ENCODE peak calls at places on chromosomes 4 and X, in four cellular contexts. I is HepG2, G is GM12878, P is K562. X is an unnamed sample.

GRCh38 chrX:18676470-18676869 is 4.6 kb upstream of the RS1 start:
- DNase-seq in I (peak), G (no peak), P (peak), X (peak)

GRCh38 chr4:165462009-165462408 is 83.2 kb downstream of the CPE start:
- DNase-seq in I (no peak), G (no peak), P (no peak), X (no peak)

GRCh38 chr4:11223261-11223660 is 205.4 kb downstream of the HS3ST1 start:
- DNase-seq in I (no peak), G (no peak), P (no peak), X (no peak)

GRCh38 chrX:17703201-17703600 is 34.1 kb upstream of the SCML1 start:
- DNase-seq in I (no peak), G (no peak), P (no peak), X (no peak)

GRCh38 chrX:53768451-53769246 is 82.1 kb upstream of the HUWE1 start:
- DNase-seq in I (no peak), G (no peak), P (no peak), X (no peak)

GRCh38 chrX:23127586-23127985 is 127.8 kb downstream of the DDX53 start:
- DNase-seq in I (no peak), G (no peak), P (no peak), X (no peak)

GRCh38 chr4:153759407-153760226 is at the start of gene RNF175:
- DNase-seq in I (no peak), G (no peak), P (no peak), X (no peak)

GRCh38 chr4:40437741-40438383 is 102.7 kb downstream of the CHRNA9 start:
- DNase-seq in I (no peak), G (no peak), P (no peak), X (no peak)

GRCh38 chr4:151048913-151049312 is 33.8 kb upstream of the LRBA start:
- DNase-seq in I (no peak), G (no peak), P (no peak), X (no peak)

GRCh38 chr4:11632488-11632887 is 203.8 kb upstream of the HS3ST1 start:
- DNase-seq in I (no peak), G (no peak), P (no peak), X (no peak)

GRCh38 chrX:155028192-155028591 is 1.5 kb downstream of the FUNDC2 start:
- DNase-seq in I (no peak), G (no peak), P (peak), X (no peak)

GRCh38 chr4:147160908-147161513 is 215.3 kb upstream of the TTC29 start:
- DNase-seq in I (peak), G (no peak), P (peak), X (peak)

GRCh38 chr4:129264008-129264657 is 168.2 kb downstream of the C4orf33 start:
- DNase-seq in I (no peak), G (peak), P (no peak), X (no peak)

GRCh38 chr4:57162499-57163019 is 52.4 kb upstream of the IGFBP7 start:
- DNase-seq in I (no peak), G (no peak), P (no peak), X (no peak)

GRCh38 chr4:123031664-123032063 is 109.3 kb upstream of the NUDT6 start:
- DNase-seq in I (no peak), G (no peak), P (no peak), X (no peak)

GRCh38 chr4:7328913-7329638 is 105.7 kb downstream of the PSAPL1 start:
- DNase-seq in I (no peak), G (no peak), P (no peak), X (no peak)

GRCh38 chrX:151902813-151903591 is 9.7 kb upstream of the MAGEA4 start:
- DNase-seq in I (peak), G (no peak), P (peak), X (no peak)

GRCh38 chr4:7620086-7620813 is 185.5 kb upstream of the PSAPL1 start:
- DNase-seq in I (no peak), G (no peak), P (no peak), X (no peak)

GRCh38 chrX:118780509-118780908 is 43.1 kb upstream of the ZCCHC12 start:
- DNase-seq in I (no peak), G (no peak), P (no peak), X (no peak)

GRCh38 chr4:147879676-147880075 is 147.8 kb downstream of the ARHGAP10 start:
- DNase-seq in I (no peak), G (no peak), P (no peak), X (no peak)

GRCh38 chrX:17931855-17932254 is 70.8 kb upstream of the RAI2 start:
- DNase-seq in I (no peak), G (no peak), P (no peak), X (no peak)

GRCh38 chrX:115561605-115562491 is 874 bp downstream of the PLS3 start:
- DNase-seq in I (peak), G (no peak), P (no peak), X (peak)

GRCh38 chrX:64580035-64580434 is 184.8 kb upstream of the MTMR8 start:
- DNase-seq in I (no peak), G (no peak), P (no peak), X (no peak)

GRCh38 chr4:128812360-128812958 is 3.0 kb downstream of the JADE1 start:
- DNase-seq in I (peak), G (no peak), P (peak), X (peak)

GRCh38 chr4:128335541-128335940 is 47.9 kb upstream of the PGRMC2 start:
- DNase-seq in I (no peak), G (no peak), P (no peak), X (no peak)

GRCh38 chr4:153577053-153577452 is 107.0 kb upstream of the TLR2 start:
- DNase-seq in I (peak), G (no peak), P (no peak), X (no peak)

GRCh38 chrX:85196319-85196718 is 47.3 kb downstream of the SATL1 start:
- DNase-seq in I (no peak), G (no peak), P (no peak), X (no peak)

GRCh38 chr4:30717208-30718020 is 2.8 kb upstream of the PCDH7 start:
- DNase-seq in I (no peak), G (no peak), P (no peak), X (peak)

GRCh38 chr4:89954906-89955305 is 60.3 kb downstream of the MMRN1 start:
- DNase-seq in I (no peak), G (no peak), P (no peak), X (no peak)

GRCh38 chr4:122777846-122778501 is 45.5 kb downstream of the BBS12 start:
- DNase-seq in I (no peak), G (no peak), P (no peak), X (no peak)

GRCh38 chr4:156476359-156476758 is 495.2 kb downstream of the PDGFC start:
- DNase-seq in I (peak), G (no peak), P (no peak), X (no peak)

GRCh38 chr4:143337600-143338287 is 1.1 kb downstream of the GAB1 start:
- DNase-seq in I (peak), G (no peak), P (peak), X (no peak)

GRCh38 chr4:159549092-159549491 is 446.2 kb downstream of the RAPGEF2 start:
- DNase-seq in I (no peak), G (no peak), P (no peak), X (no peak)

GRCh38 chr4:54625391-54625790 is 32.4 kb upstream of the KIT start:
- DNase-seq in I (no peak), G (no peak), P (no peak), X (no peak)

GRCh38 chrX:56963377-56963776 is 32.0 kb downstream of the SPIN3 start:
- DNase-seq in I (no peak), G (no peak), P (no peak), X (no peak)

GRCh38 chr4:140309124-140309870 is 64.1 kb upstream of the SCOC start:
- DNase-seq in I (no peak), G (no peak), P (no peak), X (no peak)

GRCh38 chr4:153634737-153635353 is 49.2 kb upstream of the TLR2 start:
- DNase-seq in I (peak), G (no peak), P (peak), X (peak)

GRCh38 chr4:87089368-87089767 is 131.1 kb downstream of the KLHL8 start:
- DNase-seq in I (peak), G (no peak), P (no peak), X (no peak)

DNA sequence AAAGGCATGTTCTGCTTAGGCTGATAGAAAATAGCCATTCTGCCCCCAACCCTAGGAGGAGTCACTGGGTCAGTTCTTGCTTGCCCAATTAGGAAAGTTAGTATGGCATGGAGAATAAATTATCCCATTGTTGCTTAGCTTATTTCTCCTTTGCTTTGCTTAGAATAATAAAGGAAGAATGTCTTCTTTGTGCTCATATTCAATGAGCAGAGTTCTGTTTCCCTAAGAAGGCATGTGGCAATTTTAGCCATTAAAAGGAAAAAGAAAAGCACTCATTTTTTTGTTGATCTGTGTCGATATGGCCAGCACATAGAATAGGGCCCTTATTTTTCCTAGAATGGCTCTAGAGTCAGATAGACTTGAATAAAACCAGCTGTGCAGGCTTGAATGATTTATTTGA is 166.4 kb upstream of the PPARGC1A start:
- DNase-seq in I (no peak), G (no peak), P (no peak), X (no peak)
- TF ChIP-seq FOXM1 in I (no peak), G (no peak), P (no peak), X (no peak)

DNA sequence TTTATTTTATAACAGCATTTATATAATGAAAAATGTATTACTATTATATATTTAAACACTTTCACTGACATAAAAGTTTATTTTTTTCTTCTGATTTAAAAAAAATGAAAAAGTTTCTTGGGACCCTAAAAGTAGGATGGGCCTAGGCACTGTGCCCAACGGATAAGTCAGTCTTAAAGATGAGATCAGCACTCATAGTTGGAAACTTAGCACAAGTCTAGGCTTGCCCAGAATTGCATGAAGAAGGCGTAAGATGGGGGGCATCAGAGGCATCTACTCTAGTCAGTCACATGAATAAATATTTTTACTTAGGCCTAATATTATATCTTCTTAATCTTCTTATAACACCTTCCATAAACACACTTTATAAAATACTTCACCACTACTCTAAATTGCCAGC is 306.7 kb upstream of the GRID2 start:
- DNase-seq in I (no peak), G (no peak), P (no peak), X (no peak)
- TF ChIP-seq BHLHE40 in I (no peak), G (no peak), P (no peak), X (no peak)

GRCh38 chr4:69860007-69860406 is at the start of gene SULT1E1:
- DNase-seq in I (no peak), G (no peak), P (no peak), X (no peak)
- TF ChIP-seq SP1 in I (no peak), G (no peak), P (no peak), X (no peak)

DNA sequence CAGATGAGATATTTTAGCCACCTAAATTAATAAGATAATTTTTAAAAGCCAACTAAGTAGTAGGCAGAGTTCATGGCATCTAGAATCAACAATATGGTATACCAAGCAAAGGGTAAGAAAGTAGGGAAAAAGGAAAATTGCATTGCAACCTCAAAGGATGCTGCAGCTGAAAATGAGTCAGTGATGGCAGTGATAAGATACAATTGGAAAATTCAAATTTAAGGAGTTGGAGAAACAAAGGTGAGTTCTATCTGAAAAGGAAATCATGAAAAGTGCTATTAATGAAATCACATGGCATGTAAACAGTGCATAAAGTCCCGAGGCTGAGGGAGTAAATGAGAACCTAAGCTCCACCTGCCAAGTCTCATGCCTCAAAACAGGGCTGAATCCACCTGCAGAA is 33.9 kb downstream of the SHROOM4 start:
- DNase-seq in I (no peak), G (no peak), P (no peak), X (no peak)
- TF ChIP-seq FOXM1 in I (no peak), G (no peak), P (no peak), X (no peak)

DNA sequence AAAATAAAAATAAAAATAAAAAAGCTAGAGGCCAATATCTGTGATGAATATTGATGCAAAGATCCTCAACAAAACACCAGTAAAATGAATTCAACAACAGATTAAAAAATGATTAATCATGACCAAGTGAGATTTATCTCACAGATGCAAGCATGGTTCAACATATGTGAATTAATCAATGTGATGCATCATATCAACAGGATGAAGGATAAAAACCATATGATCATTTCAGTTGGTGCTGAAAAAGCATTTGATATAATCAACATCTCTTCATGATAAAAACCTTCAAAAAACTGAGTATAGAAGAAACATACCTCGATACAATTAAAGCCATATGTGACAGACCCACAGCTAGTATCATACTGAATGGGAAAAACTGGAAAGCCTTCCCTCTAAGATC is 18.9 kb downstream of the TCEAL1 start:
- DNase-seq in I (no peak), G (no peak), P (no peak), X (no peak)
- TF ChIP-seq BHLHE40 in I (no peak), G (no peak), P (no peak), X (no peak)

DNA sequence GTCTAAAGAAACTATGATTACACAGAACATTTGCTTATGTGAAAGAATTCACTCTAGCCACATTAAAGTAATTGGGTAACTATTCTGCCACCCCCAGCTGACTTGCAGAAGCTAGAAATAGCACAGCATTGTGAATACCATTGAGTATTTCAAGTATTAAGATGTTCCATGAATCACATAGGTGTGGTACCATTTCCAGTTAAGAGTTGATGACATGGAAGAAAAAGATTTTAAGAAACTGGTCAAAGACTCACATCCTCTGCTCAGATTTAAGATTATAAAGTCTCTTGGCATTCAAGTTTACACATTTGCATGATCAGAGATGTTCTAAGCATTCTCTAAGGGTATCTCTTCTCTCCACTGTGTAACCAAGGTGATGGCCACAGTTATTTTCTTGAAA is 287.5 kb downstream of the CAMK2D start:
- DNase-seq in I (no peak), G (no peak), P (no peak), X (no peak)
- TF ChIP-seq SP1 in I (no peak), G (no peak), P (no peak), X (no peak)

GRCh38 chrX:109600114-109600710 is 24.8 kb downstream of the KCNE5 start:
- DNase-seq in I (no peak), G (no peak), P (no peak), X (no peak)
- TF ChIP-seq FOXM1 in I (no peak), G (no peak), P (no peak), X (no peak)

GRCh38 chrX:35787867-35788266 is 10.3 kb upstream of the MAGEB16 start:
- DNase-seq in I (no peak), G (no peak), P (no peak), X (no peak)
- TF ChIP-seq BHLHE40 in I (no peak), G (no peak), P (no peak), X (no peak)

X was measured in HEK293T.